ENCODE peak calls at places on chromosomes 3 and 15, in six cellular contexts. Y is SK-N-SH; N is activated naive CD8-positive, alpha-beta T cell treated with anti-CD3 and anti-CD28 coated beads, Interleukin-2, amount 50 U/mL, for 24 hours; D is AG04450; E is body of pancreas; V is IMR-90. M is an unnamed sample.

GRCh38 chr3:114597012-114597411 is 303.2 kb downstream of the TIGIT start:
- DNase-seq in E (no peak), D (no peak), V (no peak), Y (no peak), N (no peak), M (no peak)

GRCh38 chr3:55252921-55253320 is 234.2 kb downstream of the WNT5A start:
- DNase-seq in N (no peak), Y (no peak), E (no peak), V (peak), D (no peak), M (no peak)

GRCh38 chr3:45507820-45508317 is 86.7 kb upstream of the LIMD1 start:
- DNase-seq in Y (peak), D (no peak), N (no peak), E (no peak), V (peak), M (peak)

GRCh38 chr3:3615533-3615932 is 183.7 kb upstream of the LRRN1 start:
- DNase-seq in V (no peak), D (no peak), Y (no peak), E (no peak), N (no peak), M (no peak)

GRCh38 chr3:25661694-25662455 is 2.8 kb downstream of the TOP2B start:
- DNase-seq in Y (peak), V (peak), D (no peak), E (no peak), N (no peak), M (no peak)

GRCh38 chr15:92869977-92870644 is 30.0 kb upstream of the CHD2 start:
- DNase-seq in Y (peak), N (no peak), D (no peak), E (no peak), V (peak), M (no peak)

GRCh38 chr3:148087601-148088371 is 609.9 kb upstream of the AGTR1 start:
- DNase-seq in E (no peak), Y (no peak), V (no peak), D (no peak), N (no peak), M (no peak)

GRCh38 chr15:84604804-84605203 is 4.0 kb downstream of the ZSCAN2 start:
- DNase-seq in N (peak), E (no peak), V (peak), Y (no peak), D (no peak), M (no peak)

GRCh38 chr3:29493109-29493508 is 212.2 kb downstream of the RBMS3 start:
- DNase-seq in D (no peak), N (no peak), Y (no peak), E (no peak), V (peak), M (no peak)

GRCh38 chr3:3799173-3800075 is at the start of gene LRRN1:
- DNase-seq in D (no peak), Y (peak), V (no peak), E (peak), N (peak), M (no peak)

GRCh38 chr15:56794150-56794922 is 61.0 kb upstream of the ZNF280D start:
- DNase-seq in E (no peak), V (peak), N (no peak), Y (no peak), D (no peak), M (no peak)

GRCh38 chr3:14282001-14282705 is 103.5 kb downstream of the LSM3 start:
- DNase-seq in E (no peak), Y (no peak), D (no peak), N (no peak), V (no peak), M (no peak)

GRCh38 chr3:53519047-53519717 is 24.8 kb downstream of the CACNA1D start:
- DNase-seq in N (no peak), D (no peak), Y (peak), V (no peak), E (no peak), M (no peak)